ENCODE peak calls at places on chromosomes 2 and 18, in six cellular contexts. V, G, T, O, J and D are unnamed samples.

GRCh38 chr2:196459539-196459938 is 180.0 kb upstream of the CCDC150 start:
- DNase-seq in V (no peak), G (no peak), T (no peak), O (peak), J (peak), D (no peak)

GRCh38 chr2:204749319-204749718 is 204.0 kb downstream of the PARD3B start:
- DNase-seq in V (peak), G (no peak), T (no peak), O (peak), J (no peak), D (no peak)

GRCh38 chr2:222024934-222025890 is 273.6 kb downstream of the PAX3 start:
- DNase-seq in V (peak), G (peak), T (peak), O (peak), J (peak), D (peak)

GRCh38 chr2:205712983-205713531 is 30.8 kb downstream of the NRP2 start:
- DNase-seq in V (peak), G (peak), T (no peak), O (no peak), J (no peak), D (no peak)

GRCh38 chr2:163711244-163711643 is 24.6 kb downstream of the FIGN start:
- DNase-seq in V (no peak), G (peak), T (no peak), O (no peak), J (no peak), D (no peak)

GRCh38 chr2:42163444-42164045 is 5.6 kb upstream of the EML4 start:
- DNase-seq in V (no peak), G (no peak), T (no peak), O (no peak), J (no peak), D (no peak)

GRCh38 chr2:197168705-197169104 is 141.9 kb downstream of the ANKRD44 start:
- DNase-seq in V (peak), G (peak), T (peak), O (no peak), J (no peak), D (peak)

GRCh38 chr2:3784731-3785130 is 81.4 kb downstream of the DCDC2C start:
- DNase-seq in V (peak), G (no peak), T (no peak), O (no peak), J (no peak), D (no peak)

GRCh38 chr2:206521115-206521514 is 77.8 kb downstream of the ADAM23 start:
- DNase-seq in V (no peak), G (peak), T (no peak), O (no peak), J (no peak), D (no peak)

GRCh38 chr2:144414324-144414845 is 105.5 kb downstream of the ZEB2 start:
- DNase-seq in V (peak), G (no peak), T (no peak), O (peak), J (no peak), D (no peak)

GRCh38 chr2:144607899-144608477 is 88.1 kb upstream of the ZEB2 start:
- DNase-seq in V (peak), G (no peak), T (no peak), O (peak), J (peak), D (no peak)

GRCh38 chr2:187985923-187986322 is 305.8 kb upstream of the GULP1 start:
- DNase-seq in V (peak), G (no peak), T (no peak), O (peak), J (peak), D (no peak)

GRCh38 chr2:105177546-105178254 is 63.8 kb upstream of the GPR45 start:
- DNase-seq in V (no peak), G (no peak), T (no peak), O (no peak), J (no peak), D (no peak)

GRCh38 chr2:1930376-1930775 is 186.1 kb upstream of the PXDN start:
- DNase-seq in V (no peak), G (no peak), T (no peak), O (no peak), J (no peak), D (no peak)

GRCh38 chr2:26849056-26850001 is 1.4 kb downstream of the DPYSL5 start:
- DNase-seq in V (no peak), G (no peak), T (no peak), O (no peak), J (no peak), D (no peak)

GRCh38 chr2:112321375-112322320 is 46.3 kb downstream of the ZC3H6 start:
- DNase-seq in V (peak), G (peak), T (no peak), O (peak), J (no peak), D (no peak)

GRCh38 chr2:112314856-112315255 is 39.5 kb downstream of the ZC3H6 start:
- DNase-seq in V (no peak), G (no peak), T (peak), O (no peak), J (no peak), D (no peak)

GRCh38 chr2:112318515-112318914 is 43.1 kb downstream of the ZC3H6 start:
- DNase-seq in V (no peak), G (no peak), T (peak), O (no peak), J (no peak), D (no peak)

GRCh38 chr2:112312821-112313220 is 37.4 kb downstream of the ZC3H6 start:
- DNase-seq in V (no peak), G (no peak), T (no peak), O (no peak), J (peak), D (no peak)

DNA sequence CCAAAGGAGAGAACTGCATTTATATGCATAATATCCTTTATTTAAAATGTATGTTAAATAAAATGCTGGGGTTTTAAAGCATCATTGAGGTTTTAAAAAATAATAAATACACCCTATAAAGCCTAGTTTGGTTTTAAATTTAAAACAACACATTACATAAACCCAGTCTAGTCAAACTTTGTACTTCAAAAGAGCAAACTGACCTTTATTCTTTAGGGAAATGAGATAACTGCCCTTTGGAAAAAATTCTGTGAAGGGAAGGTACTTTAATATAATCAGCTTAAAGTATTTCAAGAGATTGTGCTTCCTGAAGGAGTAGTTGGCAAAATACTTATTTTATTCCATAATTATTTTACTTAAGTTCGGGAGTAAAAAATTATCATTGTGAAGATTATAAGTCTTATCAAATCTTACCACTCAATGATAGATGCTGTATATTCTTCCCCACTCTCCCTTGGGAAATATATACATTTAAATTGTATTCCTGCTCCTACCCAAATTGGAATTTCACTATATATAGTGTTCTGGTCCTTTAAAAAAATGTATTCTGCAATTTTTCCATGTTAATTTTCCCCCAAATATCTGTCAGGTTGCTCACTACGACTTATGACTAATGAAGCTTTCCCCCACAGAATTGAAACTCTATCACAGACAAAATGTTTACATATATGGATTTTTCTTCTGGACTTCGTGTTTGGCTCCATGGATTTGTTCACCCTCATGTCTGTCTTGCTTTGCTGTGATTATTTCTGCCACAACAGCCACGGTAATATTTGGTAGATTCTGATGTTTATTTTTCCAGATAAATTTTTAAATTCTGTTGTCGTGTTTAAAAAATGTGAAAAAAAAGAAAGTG is 42.1 kb downstream of the ZC3H6 start:
- DNase-seq in V (peak), G (peak), T (peak), O (peak), J (no peak), D (no peak)
- H3K9ac ChIP-seq in V (no peak), G (peak), T (no peak), O (no peak), J (no peak), D (no peak)

GRCh38 chr2:31203916-31204315 is 13.4 kb downstream of the CAPN14 start:
- DNase-seq in V (no peak), G (no peak), T (no peak), O (no peak), J (no peak), D (no peak)
- TF ChIP-seq EZH2 in V (no peak), G (no peak), T (no peak), O (no peak), J (no peak), D (no peak)

GRCh38 chr2:234364718-234365117 is 132.2 kb downstream of the ARL4C start:
- DNase-seq in V (no peak), G (no peak), T (no peak), O (no peak), J (no peak), D (no peak)
- H3K27ac ChIP-seq in V (no peak), G (no peak), T (no peak), O (no peak), J (no peak), D (no peak)

DNA sequence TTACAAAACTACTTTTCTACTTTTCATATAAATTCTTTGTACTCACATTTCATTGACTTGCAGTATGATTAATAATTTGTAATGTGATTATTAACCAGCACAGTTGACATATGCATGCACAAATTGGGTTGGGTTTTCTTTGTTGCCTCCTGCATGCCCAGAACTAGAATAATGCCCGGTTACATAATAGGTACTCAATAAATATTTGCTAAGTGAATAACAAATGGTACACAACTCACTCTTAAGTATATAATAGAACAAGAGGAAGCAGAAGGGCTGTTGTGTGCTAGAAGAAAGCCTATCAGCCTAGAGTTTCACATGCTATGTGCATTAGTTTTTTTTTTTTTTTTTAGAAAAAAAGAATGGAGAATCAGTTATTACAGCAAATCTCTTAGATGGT is 9.3 kb downstream of the RDH14 start:
- DNase-seq in V (no peak), G (no peak), T (peak), O (no peak), J (no peak), D (no peak)
- H3K9ac ChIP-seq in V (no peak), G (no peak), T (no peak), O (no peak), J (no peak), D (no peak)

DNA sequence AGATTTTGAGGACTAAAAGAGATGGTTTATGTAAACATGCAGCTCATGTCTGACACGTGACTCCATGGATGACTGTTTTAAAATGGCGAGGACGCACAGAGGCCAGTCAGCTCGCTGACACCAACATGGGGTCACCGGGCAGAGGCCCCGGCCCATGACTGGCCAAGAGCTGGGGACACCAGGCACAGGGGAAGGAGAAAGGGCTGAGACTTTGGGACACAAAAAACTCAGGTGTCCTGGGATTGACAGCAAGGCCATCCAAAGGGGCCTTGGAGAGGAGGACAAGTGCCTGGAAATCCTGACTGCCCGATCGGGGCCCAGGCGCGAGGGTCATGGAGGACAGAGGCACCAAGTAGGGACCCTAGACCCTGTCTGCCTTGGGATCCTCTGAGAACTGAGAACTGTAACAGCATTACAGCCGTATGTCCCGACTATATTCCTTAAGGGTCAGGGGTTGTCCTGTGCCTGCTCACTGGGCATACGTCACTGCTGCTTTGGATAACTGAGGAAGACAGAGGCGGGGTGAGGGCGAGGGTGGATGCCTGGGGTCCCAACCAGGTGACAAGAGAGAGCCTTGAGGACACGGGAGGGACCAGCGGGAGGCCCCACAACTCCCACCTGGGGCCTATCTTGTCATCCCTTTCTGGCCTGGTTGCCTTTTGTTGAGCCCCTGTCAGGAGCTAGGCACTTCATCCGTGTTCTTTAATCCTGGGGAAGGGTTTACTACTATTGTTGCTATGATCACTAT is 28.6 kb downstream of the INPP5D start:
- DNase-seq in V (no peak), G (no peak), T (no peak), O (no peak), J (no peak), D (no peak)
- TF ChIP-seq EZH2 in V (no peak), G (no peak), T (no peak), O (no peak), J (no peak), D (no peak)

GRCh38 chr2:127096280-127096679 is 10.7 kb downstream of the BIN1 start:
- DNase-seq in V (no peak), G (no peak), T (no peak), O (no peak), J (no peak), D (no peak)

GRCh38 chr2:127095784-127096183 is 11.2 kb downstream of the BIN1 start:
- DNase-seq in V (no peak), G (no peak), T (no peak), O (no peak), J (no peak), D (no peak)

GRCh38 chr2:127093648-127094210 is 13.2 kb downstream of the BIN1 start:
- DNase-seq in V (no peak), G (peak), T (no peak), O (no peak), J (no peak), D (no peak)

GRCh38 chr2:127095367-127095641 is 11.7 kb downstream of the BIN1 start:
- DNase-seq in V (no peak), G (no peak), T (no peak), O (no peak), J (no peak), D (no peak)

GRCh38 chr2:127094509-127095366 is 12.2 kb downstream of the BIN1 start:
- DNase-seq in V (peak), G (no peak), T (no peak), O (peak), J (no peak), D (no peak)
- H3K27ac ChIP-seq in V (no peak), G (no peak), T (no peak), O (no peak), J (no peak), D (no peak)

GRCh38 chr18:58671122-58671940 is at the start of gene MALT1:
- DNase-seq in V (peak), G (peak), T (peak), O (peak), J (peak), D (no peak)
- H3K9ac ChIP-seq in V (peak), G (peak), T (peak), O (peak), J (peak), D (peak)